ENCODE peak calls at places on chromosomes 1 and 21, in nine cellular contexts. F, N, C, K, J, P, Z, Q and X are unnamed samples.
A peak's percentile ranks its signal among the peaks of the same experiment; 100 is the strongest.

GRCh38 chr1:24108334-24109165 is 3.4 kb downstream of the MYOM3 start:
- DNase-seq in Z (no peak), K (peak; percentile 9), P (no peak), C (peak; percentile 94), Q (no peak), J (no peak), N (no peak), F (no peak), X (no peak)

GRCh38 chr1:58815680-58816071 is 31.8 kb upstream of the JUN start:
- DNase-seq in N (no peak), C (peak; percentile 37), Q (no peak), P (no peak), F (peak; percentile 36), K (no peak), Z (peak; percentile 24), J (no peak), X (no peak)

GRCh38 chr1:41805771-41806471 is 112.8 kb downstream of the HIVEP3 start:
- DNase-seq in P (no peak), Q (no peak), F (no peak), K (no peak), C (no peak), N (no peak), Z (no peak), J (no peak), X (no peak)

GRCh38 chr1:185694081-185694480 is 40.1 kb upstream of the HMCN1 start:
- DNase-seq in Q (no peak), J (no peak), C (no peak), Z (peak; percentile 83), F (peak; percentile 45), K (peak; percentile 5), P (no peak), N (no peak), X (no peak)

GRCh38 chr1:77958391-77958790 is 20.5 kb downstream of the FUBP1 start:
- DNase-seq in C (no peak), Z (no peak), J (no peak), K (no peak), P (no peak), F (no peak), Q (no peak), N (no peak), X (no peak)

GRCh38 chr1:149936076-149936991 is at the start of gene MTMR11:
- DNase-seq in N (no peak), P (no peak), K (peak; percentile 34), J (no peak), C (peak; percentile 69), Q (no peak), F (no peak), Z (no peak), X (no peak)

GRCh38 chr1:37944816-37945215 is 2.0 kb downstream of the INPP5B start:
- DNase-seq in Z (no peak), P (no peak), F (no peak), J (no peak), N (no peak), Q (no peak), K (no peak), C (no peak), X (no peak)

GRCh38 chr1:24910751-24911650 is 19.1 kb downstream of the RUNX3 start:
- DNase-seq in P (no peak), N (peak; percentile 71), Z (no peak), K (peak; percentile 44), J (no peak), Q (no peak), C (no peak), F (no peak), X (no peak)

GRCh38 chr1:156608036-156608674 is 6.9 kb upstream of the GPATCH4 start:
- DNase-seq in F (peak; percentile 70), K (peak; percentile 69), J (no peak), P (no peak), N (peak; percentile 49), Z (peak; percentile 95), Q (peak; percentile 39), C (peak; percentile 84), X (no peak)

GRCh38 chr1:220786337-220787068 is at the start of gene MTARC1:
- DNase-seq in C (peak; percentile 86), N (no peak), Z (peak; percentile 42), Q (no peak), F (peak; percentile 43), P (no peak), K (peak; percentile 47), J (peak; percentile 68), X (no peak)

GRCh38 chr1:39205781-39206464 is 1.4 kb downstream of the MACF1 start:
- DNase-seq in F (no peak), Q (no peak), N (no peak), K (no peak), P (no peak), C (no peak), Z (no peak), J (no peak), X (no peak)

GRCh38 chr1:179968284-179968993 is 13.8 kb downstream of the CEP350 start:
- DNase-seq in J (no peak), Z (no peak), F (no peak), C (no peak), P (no peak), Q (no peak), N (no peak), K (no peak), X (no peak)

GRCh38 chr1:68142461-68142860 is 89.9 kb downstream of the WLS start:
- DNase-seq in F (no peak), Z (no peak), Q (no peak), C (no peak), N (no peak), K (no peak), P (no peak), J (no peak), X (no peak)

GRCh38 chr1:37471345-37472231 is 2.8 kb upstream of the ZC3H12A start:
- DNase-seq in F (no peak), Q (peak; percentile 67), K (peak; percentile 94), N (no peak), C (peak; percentile 95), J (no peak), P (no peak), Z (peak; percentile 84), X (peak; percentile 85)

GRCh38 chr1:198937231-198938031 is 298.6 kb downstream of the PTPRC start:
- DNase-seq in P (no peak), J (no peak), F (peak; percentile 88), K (peak; percentile 94), N (no peak), Q (peak; percentile 80), Z (peak; percentile 98), C (peak; percentile 89), X (peak; percentile 80)

GRCh38 chr21:45869121-45870007 is 112.2 kb upstream of the COL6A1 start:
- DNase-seq in Q (no peak), C (peak; percentile 78), N (no peak), J (no peak), P (no peak), F (no peak), Z (no peak), K (peak; percentile 76), X (no peak)

GRCh38 chr1:96072021-96072420 is 649.6 kb upstream of the PTBP2 start:
- DNase-seq in P (no peak), K (no peak), C (peak; percentile 6), N (no peak), Z (no peak), Q (no peak), F (no peak), J (no peak), X (no peak)

GRCh38 chr1:12368646-12369045 is 138.8 kb downstream of the VPS13D start:
- DNase-seq in C (no peak), J (no peak), P (no peak), K (no peak), Q (no peak), F (no peak), N (no peak), Z (no peak), X (no peak)

GRCh38 chr1:100448371-100448770 is 89.6 kb upstream of the GPR88 start:
- DNase-seq in Z (no peak), N (no peak), J (no peak), Q (no peak), C (no peak), F (no peak), K (no peak), P (no peak), X (no peak)

GRCh38 chr1:150161747-150162581 is 12.2 kb downstream of the PLEKHO1 start:
- DNase-seq in P (no peak), C (no peak), K (no peak), J (no peak), N (no peak), Z (peak; percentile 11), F (peak; percentile 15), Q (no peak), X (no peak)

GRCh38 chr1:110130113-110130591 is 17.9 kb downstream of the UBL4B start:
- DNase-seq in Z (no peak), J (no peak), C (peak; percentile 26), N (no peak), Q (no peak), P (no peak), F (peak; percentile 24), K (peak; percentile 40), X (no peak)

GRCh38 chr1:51740652-51741051 is 123.8 kb downstream of the OSBPL9 start:
- DNase-seq in P (no peak), Q (no peak), C (no peak), K (no peak), Z (no peak), F (no peak), J (no peak), N (no peak), X (no peak)

GRCh38 chr1:6465461-6466005 is 440 bp downstream of the TNFRSF25 start:
- DNase-seq in N (peak; percentile 47), P (no peak), Z (no peak), C (no peak), J (no peak), K (no peak), Q (no peak), F (no peak), X (no peak)

GRCh38 chr1:57331620-57332019 is 92.2 kb downstream of the DAB1 start:
- DNase-seq in Z (no peak), N (no peak), J (no peak), F (no peak), P (no peak), K (no peak), Q (no peak), C (no peak), X (no peak)

GRCh38 chr1:70947864-70948263 is 99.8 kb downstream of the PTGER3 start:
- DNase-seq in N (no peak), F (no peak), K (no peak), J (no peak), C (no peak), P (no peak), Z (no peak), Q (no peak), X (no peak)

GRCh38 chr1:241592273-241592958 is 47.8 kb downstream of the CHML start:
- DNase-seq in J (no peak), F (no peak), K (peak; percentile 54), Q (no peak), Z (no peak), P (no peak), C (peak; percentile 13), N (no peak), X (no peak)